ENCODE peak calls at places on chromosomes 7 and 10, in nine cellular contexts. M is anterior cingulate cortex; Q is endothelial cell; Z is effector CD4-positive, alpha-beta T cell; K is colonic mucosa; B is activated CD8-positive, alpha-beta memory T cell treated with anti-CD3 and anti-CD28 coated beads for 48 hours; P is C1 segment of cervical spinal cord; F is right cardiac atrium; V is stimulated activated CD8-positive, alpha-beta memory T cell treated with anti-CD3 and anti-CD28 coated beads, Interleukin-15, amount 100 ng/mL, for 24 hours. C is an unnamed sample.

GRCh38 chr7:143384741-143385631 is 3.8 kb downstream of the ZYX start:
- DNase-seq in Q (no peak), Z (no peak), F (no peak), V (no peak), M (no peak), K (no peak), P (no peak), B (no peak), C (peak)

GRCh38 chr10:11902646-11903045 is 79.5 kb downstream of the PROSER2 start:
- DNase-seq in Z (no peak), K (no peak), M (no peak), F (no peak), B (no peak), Q (no peak), V (no peak), P (no peak), C (no peak)

GRCh38 chr7:108335264-108335918 is 120.8 kb downstream of the NRCAM start:
- DNase-seq in V (no peak), B (no peak), F (peak), P (peak), Q (peak), K (no peak), Z (no peak), M (no peak), C (no peak)

GRCh38 chr7:117946201-117946633 is 73.0 kb upstream of the CTTNBP2 start:
- DNase-seq in B (no peak), V (no peak), Q (no peak), K (no peak), F (no peak), M (no peak), P (peak), Z (no peak), C (no peak)

GRCh38 chr7:23811540-23811939 is 101.5 kb downstream of the STK31 start:
- DNase-seq in F (no peak), Z (no peak), Q (no peak), M (no peak), V (no peak), P (no peak), K (no peak), B (no peak), C (no peak)

GRCh38 chr10:8060010-8060703 is 5.7 kb downstream of the GATA3 start:
- DNase-seq in F (no peak), Q (no peak), B (no peak), Z (peak), P (no peak), K (no peak), V (no peak), M (no peak), C (no peak)

GRCh38 chr7:21367081-21367480 is 60.8 kb upstream of the SP4 start:
- DNase-seq in F (no peak), Z (no peak), K (no peak), V (no peak), M (no peak), B (no peak), Q (no peak), P (no peak), C (no peak)

GRCh38 chr10:119736220-119736619 is 10.4 kb downstream of the INPP5F start:
- DNase-seq in V (no peak), P (no peak), Z (no peak), K (no peak), M (no peak), F (no peak), Q (no peak), B (no peak), C (no peak)

GRCh38 chr10:24209421-24209770 is 458 bp downstream of the KIAA1217 start:
- DNase-seq in F (no peak), P (no peak), K (no peak), Q (no peak), V (no peak), B (no peak), M (no peak), Z (no peak), C (no peak)

GRCh38 chr7:105046414-105046813 is 32.4 kb downstream of the KMT2E start:
- DNase-seq in F (no peak), V (no peak), P (no peak), K (no peak), Q (no peak), B (no peak), Z (no peak), M (no peak), C (no peak)

GRCh38 chr10:97081621-97082235 is 104.0 kb downstream of the SLIT1 start:
- DNase-seq in Z (peak), Q (peak), F (peak), M (no peak), B (peak), P (no peak), K (peak), V (peak), C (no peak)

GRCh38 chr7:101669307-101669706 is 40.2 kb upstream of the MYL10 start:
- DNase-seq in Q (no peak), M (no peak), F (no peak), K (no peak), V (no peak), P (no peak), Z (no peak), B (no peak), C (no peak)

GRCh38 chr7:93212881-93213280 is 13.4 kb downstream of the HEPACAM2 start:
- DNase-seq in Z (no peak), P (no peak), F (no peak), K (no peak), B (no peak), V (no peak), M (no peak), Q (no peak), C (no peak)

GRCh38 chr7:131210618-131211017 is 117.1 kb upstream of the MKLN1 start:
- DNase-seq in P (no peak), Q (no peak), F (no peak), M (no peak), K (no peak), V (no peak), Z (no peak), B (no peak), C (no peak)

GRCh38 chr10:77529050-77529576 is 108.5 kb downstream of the KCNMA1 start:
- DNase-seq in Q (no peak), P (no peak), M (no peak), V (no peak), F (no peak), K (no peak), B (no peak), Z (no peak), C (no peak)

GRCh38 chr7:139675127-139676110 is 102.4 kb downstream of the HIPK2 start:
- DNase-seq in Z (no peak), V (no peak), B (no peak), M (no peak), K (no peak), F (no peak), Q (no peak), P (peak), C (no peak)

GRCh38 chr10:44801383-44802327 is 109.5 kb upstream of the TMEM72 start:
- DNase-seq in P (no peak), V (no peak), Q (no peak), K (peak), Z (no peak), M (no peak), F (peak), B (no peak), C (peak)

GRCh38 chr10:74825371-74826141 is 844 bp upstream of the KAT6B start:
- DNase-seq in K (peak), B (no peak), Q (peak), V (no peak), Z (peak), P (peak), F (peak), M (peak), C (no peak)

GRCh38 chr10:5906651-5907050 is 16.6 kb downstream of the FBH1 start:
- DNase-seq in P (no peak), V (no peak), B (no peak), Q (no peak), Z (no peak), K (no peak), M (no peak), F (no peak), C (no peak)

GRCh38 chr10:35127289-35127891 is 744 bp downstream of the CREM start:
- DNase-seq in V (peak), P (peak), Q (peak), M (no peak), Z (peak), F (peak), K (peak), B (peak), C (peak)

GRCh38 chr7:41428330-41428729 is 274.6 kb downstream of the INHBA start:
- DNase-seq in B (no peak), K (no peak), M (no peak), V (no peak), P (no peak), Q (no peak), Z (no peak), F (no peak), C (no peak)

GRCh38 chr10:71644307-71645180 is 75.0 kb downstream of the C10orf105 start:
- DNase-seq in B (no peak), Z (no peak), V (no peak), K (no peak), P (no peak), F (no peak), Q (no peak), M (no peak), C (no peak)

GRCh38 chr10:4316166-4316810 is 509.7 kb upstream of the AKR1E2 start:
- DNase-seq in P (no peak), Z (no peak), K (no peak), F (peak), B (no peak), M (no peak), V (no peak), Q (no peak), C (no peak)

GRCh38 chr7:128876586-128876977 is 13.9 kb downstream of the ATP6V1F start:
- DNase-seq in B (no peak), Q (no peak), P (no peak), F (peak), M (no peak), V (no peak), Z (no peak), K (peak), C (peak)

GRCh38 chr10:98173258-98173657 is 38.8 kb downstream of the R3HCC1L start:
- DNase-seq in V (no peak), M (no peak), Z (no peak), F (no peak), B (no peak), Q (no peak), K (no peak), P (no peak), C (no peak)

GRCh38 chr10:31315453-31315852 is 3.6 kb upstream of the ZEB1 start:
- DNase-seq in Z (no peak), P (no peak), B (no peak), Q (no peak), M (no peak), F (no peak), K (no peak), V (no peak), C (no peak)